ENCODE peak calls at places on chromosomes 16 and 17, in seven cellular contexts. One of them, this sample, is unnamed.

GRCh38 chr17:2222301-2222700 is 81.3 kb downstream of the SMG6 start:
- DNase-seq in A549: no peak
- DNase-seq in HepG2: no peak
- DNase-seq in H1: no peak
- DNase-seq in IMR-90: no peak
- DNase-seq in HCT116: no peak
- DNase-seq in GM12878: no peak
- DNase-seq in this sample: no peak

GRCh38 chr16:10368984-10369551 is 16.8 kb upstream of the ATF7IP2 start:
- DNase-seq in A549: peak
- DNase-seq in GM12878: no peak
- DNase-seq in HCT116: no peak
- DNase-seq in H1: no peak
- DNase-seq in HepG2: peak
- DNase-seq in IMR-90: no peak
- DNase-seq in this sample: peak

GRCh38 chr16:12172343-12172742 is 195.8 kb downstream of the SNX29 start:
- DNase-seq in H1: no peak
- DNase-seq in HepG2: no peak
- DNase-seq in GM12878: no peak
- DNase-seq in A549: no peak
- DNase-seq in HCT116: no peak
- DNase-seq in IMR-90: no peak
- DNase-seq in this sample: no peak

GRCh38 chr16:3285131-3285530 is 1.8 kb downstream of the ZNF263 start:
- DNase-seq in HepG2: no peak
- DNase-seq in H1: no peak
- DNase-seq in A549: no peak
- DNase-seq in GM12878: no peak
- DNase-seq in IMR-90: no peak
- DNase-seq in HCT116: no peak
- DNase-seq in this sample: no peak

GRCh38 chr17:210402-210801 is 29.0 kb upstream of the DOC2B start:
- DNase-seq in HepG2: no peak
- DNase-seq in IMR-90: no peak
- DNase-seq in H1: no peak
- DNase-seq in HCT116: no peak
- DNase-seq in GM12878: no peak
- DNase-seq in A549: no peak
- DNase-seq in this sample: no peak

GRCh38 chr16:69861276-69862030 is 89.7 kb upstream of the CLEC18A start:
- DNase-seq in HepG2: no peak
- DNase-seq in H1: no peak
- DNase-seq in IMR-90: peak
- DNase-seq in A549: no peak
- DNase-seq in GM12878: no peak
- DNase-seq in HCT116: no peak
- DNase-seq in this sample: no peak

GRCh38 chr17:55962931-55963378 is 190.3 kb upstream of the ANKFN1 start:
- DNase-seq in GM12878: no peak
- DNase-seq in H1: no peak
- DNase-seq in HepG2: no peak
- DNase-seq in HCT116: no peak
- DNase-seq in A549: no peak
- DNase-seq in IMR-90: no peak
- DNase-seq in this sample: no peak

GRCh38 chr17:50149425-50150353 is 788 bp downstream of the PPP1R9B start:
- DNase-seq in A549: peak
- DNase-seq in HepG2: no peak
- DNase-seq in GM12878: no peak
- DNase-seq in HCT116: no peak
- DNase-seq in H1: no peak
- DNase-seq in IMR-90: peak
- DNase-seq in this sample: no peak

GRCh38 chr16:31181102-31181830 is 1.3 kb downstream of the FUS start:
- DNase-seq in HCT116: no peak
- DNase-seq in GM12878: no peak
- DNase-seq in IMR-90: peak
- DNase-seq in A549: no peak
- DNase-seq in H1: no peak
- DNase-seq in HepG2: no peak
- DNase-seq in this sample: peak

GRCh38 chr16:2719328-2720062 is 529 bp downstream of the PRSS27 start:
- DNase-seq in HCT116: no peak
- DNase-seq in GM12878: no peak
- DNase-seq in IMR-90: no peak
- DNase-seq in A549: no peak
- DNase-seq in HepG2: peak
- DNase-seq in H1: no peak
- DNase-seq in this sample: no peak

GRCh38 chr17:50081757-50082156 is 13.4 kb upstream of the PDK2 start:
- DNase-seq in H1: no peak
- DNase-seq in HepG2: no peak
- DNase-seq in IMR-90: no peak
- DNase-seq in A549: no peak
- DNase-seq in HCT116: no peak
- DNase-seq in GM12878: no peak
- DNase-seq in this sample: no peak

GRCh38 chr16:34078697-34079096 is 619.3 kb downstream of the TP53TG3F start:
- DNase-seq in GM12878: no peak
- DNase-seq in HCT116: no peak
- DNase-seq in HepG2: no peak
- DNase-seq in H1: no peak
- DNase-seq in A549: no peak
- DNase-seq in IMR-90: peak
- DNase-seq in this sample: no peak

GRCh38 chr16:4232541-4233386 is 9.1 kb downstream of the SRL start:
- DNase-seq in HepG2: no peak
- DNase-seq in HCT116: no peak
- DNase-seq in H1: no peak
- DNase-seq in A549: no peak
- DNase-seq in GM12878: no peak
- DNase-seq in IMR-90: no peak
- DNase-seq in this sample: no peak

GRCh38 chr16:28891964-28892890 is 13.9 kb downstream of the ATP2A1 start:
- DNase-seq in HepG2: no peak
- DNase-seq in GM12878: no peak
- DNase-seq in HCT116: no peak
- DNase-seq in H1: no peak
- DNase-seq in A549: no peak
- DNase-seq in IMR-90: no peak
- DNase-seq in this sample: no peak

GRCh38 chr17:50468120-50469004 is at the start of gene CHAD:
- DNase-seq in IMR-90: no peak
- DNase-seq in HCT116: no peak
- DNase-seq in HepG2: no peak
- DNase-seq in H1: peak
- DNase-seq in A549: no peak
- DNase-seq in GM12878: no peak
- DNase-seq in this sample: peak

GRCh38 chr16:12881182-12881581 is 20.2 kb upstream of the SHISA9 start:
- DNase-seq in HCT116: no peak
- DNase-seq in IMR-90: no peak
- DNase-seq in H1: no peak
- DNase-seq in A549: peak
- DNase-seq in GM12878: no peak
- DNase-seq in HepG2: no peak
- DNase-seq in this sample: no peak

GRCh38 chr17:37089998-37090397 is 141.2 kb downstream of the AATF start:
- DNase-seq in GM12878: peak
- DNase-seq in A549: no peak
- DNase-seq in HepG2: no peak
- DNase-seq in HCT116: no peak
- DNase-seq in IMR-90: no peak
- DNase-seq in H1: no peak
- DNase-seq in this sample: no peak

GRCh38 chr17:70208080-70208794 is 38.9 kb downstream of the KCNJ2 start:
- DNase-seq in GM12878: peak
- DNase-seq in IMR-90: no peak
- DNase-seq in HepG2: no peak
- DNase-seq in A549: no peak
- DNase-seq in HCT116: no peak
- DNase-seq in H1: no peak
- DNase-seq in this sample: no peak

GRCh38 chr17:71883258-71883657 is 237.6 kb upstream of the SOX9 start:
- DNase-seq in HCT116: no peak
- DNase-seq in H1: no peak
- DNase-seq in IMR-90: no peak
- DNase-seq in HepG2: no peak
- DNase-seq in A549: no peak
- DNase-seq in GM12878: no peak
- DNase-seq in this sample: no peak

GRCh38 chr16:89764711-89765201 is 43.4 kb downstream of the ZNF276 start:
- DNase-seq in GM12878: peak
- DNase-seq in HepG2: no peak
- DNase-seq in IMR-90: no peak
- DNase-seq in H1: no peak
- DNase-seq in A549: no peak
- DNase-seq in HCT116: no peak
- DNase-seq in this sample: no peak

GRCh38 chr17:82636626-82637598 is 11.3 kb downstream of the WDR45B start:
- DNase-seq in HepG2: no peak
- DNase-seq in H1: no peak
- DNase-seq in IMR-90: no peak
- DNase-seq in HCT116: no peak
- DNase-seq in A549: no peak
- DNase-seq in GM12878: no peak
- DNase-seq in this sample: no peak

GRCh38 chr17:72351365-72351764 is 230.5 kb downstream of the SOX9 start:
- DNase-seq in GM12878: no peak
- DNase-seq in A549: no peak
- DNase-seq in HCT116: no peak
- DNase-seq in HepG2: no peak
- DNase-seq in IMR-90: no peak
- DNase-seq in H1: no peak
- DNase-seq in this sample: no peak

GRCh38 chr16:67959520-67959919 is 8.9 kb downstream of the SLC12A4 start:
- DNase-seq in IMR-90: peak
- DNase-seq in H1: no peak
- DNase-seq in HCT116: no peak
- DNase-seq in HepG2: no peak
- DNase-seq in A549: no peak
- DNase-seq in GM12878: no peak
- DNase-seq in this sample: peak

GRCh38 chr16:66408181-66409048 is 18.7 kb upstream of the BEAN1 start:
- DNase-seq in A549: peak
- DNase-seq in GM12878: no peak
- DNase-seq in HCT116: peak
- DNase-seq in H1: no peak
- DNase-seq in IMR-90: peak
- DNase-seq in HepG2: peak
- DNase-seq in this sample: no peak

GRCh38 chr16:66406534-66407368 is 20.3 kb upstream of the BEAN1 start:
- DNase-seq in HepG2: peak
- DNase-seq in GM12878: no peak
- DNase-seq in HCT116: peak
- DNase-seq in A549: peak
- DNase-seq in IMR-90: peak
- DNase-seq in H1: peak
- DNase-seq in this sample: peak

GRCh38 chr16:66405057-66405783 is 21.9 kb upstream of the BEAN1 start:
- DNase-seq in A549: no peak
- DNase-seq in HepG2: no peak
- DNase-seq in IMR-90: no peak
- DNase-seq in H1: no peak
- DNase-seq in GM12878: no peak
- DNase-seq in HCT116: no peak
- DNase-seq in this sample: no peak

GRCh38 chr16:66412182-66412581 is 14.9 kb upstream of the BEAN1 start:
- DNase-seq in HCT116: no peak
- DNase-seq in H1: no peak
- DNase-seq in A549: no peak
- DNase-seq in IMR-90: no peak
- DNase-seq in HepG2: no peak
- DNase-seq in GM12878: no peak
- DNase-seq in this sample: no peak

DNA sequence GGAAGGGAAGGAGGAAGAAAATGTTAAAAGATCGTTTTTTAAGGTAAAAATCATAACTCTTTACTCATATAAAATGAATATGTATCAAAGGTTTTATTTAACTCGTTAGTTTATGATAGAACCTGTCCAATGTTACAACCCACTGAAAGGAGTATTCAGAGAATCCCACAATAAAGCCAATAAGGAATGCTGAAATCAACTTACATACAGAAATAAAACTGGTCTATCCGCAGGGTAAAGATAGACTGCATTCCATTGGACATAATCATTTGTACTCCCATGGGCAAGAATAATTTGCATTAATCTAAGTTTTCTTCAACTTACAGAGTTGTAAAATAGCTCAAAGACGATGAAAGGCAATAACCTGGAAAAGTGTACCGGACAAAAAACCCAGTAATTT is 17.9 kb upstream of the BEAN1 start:
- DNase-seq in A549: no peak
- DNase-seq in HCT116: no peak
- DNase-seq in IMR-90: peak
- DNase-seq in HepG2: no peak
- DNase-seq in H1: no peak
- DNase-seq in GM12878: no peak
- DNase-seq in this sample: no peak
- TF ChIP-seq CEBPB in A549: no peak
- TF ChIP-seq CEBPB in HCT116: no peak
- TF ChIP-seq CEBPB in IMR-90: no peak
- TF ChIP-seq CEBPB in HepG2: no peak
- TF ChIP-seq CEBPB in H1: no peak
- TF ChIP-seq CEBPB in GM12878: no peak
- TF ChIP-seq CEBPB in this sample: no peak

GRCh38 chr16:48810803-48811453 is 200.9 kb upstream of the N4BP1 start:
- DNase-seq in GM12878: no peak
- DNase-seq in HepG2: no peak
- DNase-seq in H1: peak
- DNase-seq in HCT116: no peak
- DNase-seq in A549: no peak
- DNase-seq in IMR-90: no peak
- DNase-seq in this sample: no peak
- H3K4me3 ChIP-seq in GM12878: no peak
- H3K4me3 ChIP-seq in HepG2: no peak
- H3K4me3 ChIP-seq in H1: peak
- H3K4me3 ChIP-seq in HCT116: no peak
- H3K4me3 ChIP-seq in A549: no peak
- H3K4me3 ChIP-seq in IMR-90: no peak
- H3K4me3 ChIP-seq in this sample: no peak

DNA sequence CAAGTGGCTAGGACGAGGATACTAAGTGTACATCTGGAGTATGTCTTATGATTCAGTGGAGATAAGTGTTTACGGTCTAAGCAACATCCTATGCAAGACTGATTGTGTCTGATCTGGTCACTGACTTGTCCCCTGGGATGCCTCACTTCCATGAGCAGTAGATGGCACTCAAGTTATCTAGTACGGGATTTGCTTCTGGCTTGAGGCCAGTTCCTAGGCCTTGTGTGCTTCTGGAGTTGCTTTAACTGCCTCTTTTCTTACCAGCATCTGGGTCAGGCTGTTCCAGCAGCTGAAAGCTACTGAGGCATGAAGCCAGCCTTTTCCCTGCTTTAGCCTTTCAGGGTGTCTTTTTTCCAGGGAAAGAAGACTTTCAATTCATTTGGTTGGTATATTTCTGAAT is 23.0 kb downstream of the SUPT6H start:
- DNase-seq in H1: no peak
- DNase-seq in HCT116: no peak
- DNase-seq in IMR-90: peak
- DNase-seq in GM12878: no peak
- DNase-seq in HepG2: peak
- DNase-seq in A549: peak
- DNase-seq in this sample: peak
- TF ChIP-seq CEBPB in H1: no peak
- TF ChIP-seq CEBPB in HCT116: no peak
- TF ChIP-seq CEBPB in IMR-90: no peak
- TF ChIP-seq CEBPB in GM12878: no peak
- TF ChIP-seq CEBPB in HepG2: no peak
- TF ChIP-seq CEBPB in A549: no peak
- TF ChIP-seq CEBPB in this sample: no peak

GRCh38 chr16:55279598-55279997 is 44.4 kb upstream of the IRX6 start:
- DNase-seq in H1: no peak
- DNase-seq in IMR-90: no peak
- DNase-seq in A549: no peak
- DNase-seq in HCT116: no peak
- DNase-seq in HepG2: no peak
- DNase-seq in GM12878: no peak
- DNase-seq in this sample: no peak
- H3K4me3 ChIP-seq in H1: no peak
- H3K4me3 ChIP-seq in IMR-90: no peak
- H3K4me3 ChIP-seq in A549: no peak
- H3K4me3 ChIP-seq in HCT116: no peak
- H3K4me3 ChIP-seq in HepG2: no peak
- H3K4me3 ChIP-seq in GM12878: no peak
- H3K4me3 ChIP-seq in this sample: no peak